ENCODE peak calls at places on chromosomes 13 and 19, in nine cellular contexts. N, Q, R, X, Y, W, D, L and H are unnamed samples.

GRCh38 chr19:3668331-3669133 is 31.7 kb downstream of the PIP5K1C start:
- DNase-seq in N (peak), Q (no peak), R (no peak), X (no peak), Y (no peak), W (peak), D (no peak), L (no peak), H (no peak)

GRCh38 chr13:50156722-50157121 is 141.5 kb downstream of the KCNRG start:
- DNase-seq in N (no peak), Q (no peak), R (no peak), X (no peak), Y (no peak), W (no peak), D (no peak), L (peak), H (no peak)

GRCh38 chr13:92097337-92097903 is 699.0 kb downstream of the GPC5 start:
- DNase-seq in N (no peak), Q (no peak), R (no peak), X (no peak), Y (no peak), W (no peak), D (no peak), L (no peak), H (no peak)

GRCh38 chr19:49581007-49581508 is at the start of gene PRRG2:
- DNase-seq in N (no peak), Q (no peak), R (peak), X (no peak), Y (peak), W (no peak), D (peak), L (no peak), H (peak)

GRCh38 chr19:50384685-50385535 is 763 bp downstream of the POLD1 start:
- DNase-seq in N (peak), Q (no peak), R (no peak), X (no peak), Y (no peak), W (no peak), D (no peak), L (no peak), H (no peak)

GRCh38 chr13:26951581-26952177 is 191.1 kb upstream of the GPR12 start:
- DNase-seq in N (no peak), Q (no peak), R (peak), X (no peak), Y (no peak), W (no peak), D (peak), L (no peak), H (no peak)

GRCh38 chr13:112525306-112525945 is 62.5 kb downstream of the TUBGCP3 start:
- DNase-seq in N (peak), Q (no peak), R (no peak), X (no peak), Y (no peak), W (no peak), D (no peak), L (no peak), H (no peak)

GRCh38 chr13:97858161-97858560 is 95.3 kb upstream of the IPO5 start:
- DNase-seq in N (no peak), Q (no peak), R (no peak), X (no peak), Y (no peak), W (no peak), D (no peak), L (no peak), H (no peak)

GRCh38 chr13:73602295-73602694 is 531.9 kb downstream of the KLF12 start:
- DNase-seq in N (peak), Q (no peak), R (no peak), X (no peak), Y (no peak), W (no peak), D (no peak), L (no peak), H (no peak)

DNA sequence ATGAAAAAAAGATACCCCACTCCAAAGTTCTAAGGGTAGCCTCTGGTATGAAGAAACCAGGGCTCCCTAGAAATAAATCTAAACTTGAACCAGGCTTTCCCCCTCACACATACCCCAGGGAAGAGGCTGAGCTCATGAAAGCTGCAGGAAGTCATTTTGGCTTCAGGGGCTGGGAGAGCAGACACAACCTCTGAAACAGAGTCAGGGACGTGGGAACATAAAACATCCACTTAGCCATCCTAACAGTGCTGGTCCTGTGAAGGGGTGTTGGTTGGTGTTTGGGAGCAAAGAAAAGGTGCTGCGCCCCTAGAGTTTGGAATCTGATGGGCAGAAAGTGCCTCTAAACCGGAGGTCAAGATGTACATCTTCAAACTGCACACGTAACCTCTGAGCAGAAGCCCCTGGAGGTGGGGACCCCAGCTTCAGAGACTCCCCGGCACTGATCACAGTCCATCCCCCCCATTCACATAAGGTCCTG is 15.8 kb downstream of the RAB3D start:
- DNase-seq in N (no peak), Q (no peak), R (no peak), X (no peak), Y (no peak), W (no peak), D (no peak), L (no peak), H (no peak)
- TF ChIP-seq CTCF in N (no peak), Q (no peak), R (no peak), X (no peak), Y (no peak), W (no peak), D (no peak), L (no peak), H (no peak)

GRCh38 chr13:99501135-99501951 is at the start of gene TM9SF2:
- DNase-seq in N (peak), Q (peak), R (peak), X (peak), Y (peak), W (peak), D (peak), L (peak), H (peak)
- TF ChIP-seq POLR2A in N (no peak), Q (peak), R (no peak), X (peak), Y (peak), W (peak), D (peak), L (peak), H (peak)

DNA sequence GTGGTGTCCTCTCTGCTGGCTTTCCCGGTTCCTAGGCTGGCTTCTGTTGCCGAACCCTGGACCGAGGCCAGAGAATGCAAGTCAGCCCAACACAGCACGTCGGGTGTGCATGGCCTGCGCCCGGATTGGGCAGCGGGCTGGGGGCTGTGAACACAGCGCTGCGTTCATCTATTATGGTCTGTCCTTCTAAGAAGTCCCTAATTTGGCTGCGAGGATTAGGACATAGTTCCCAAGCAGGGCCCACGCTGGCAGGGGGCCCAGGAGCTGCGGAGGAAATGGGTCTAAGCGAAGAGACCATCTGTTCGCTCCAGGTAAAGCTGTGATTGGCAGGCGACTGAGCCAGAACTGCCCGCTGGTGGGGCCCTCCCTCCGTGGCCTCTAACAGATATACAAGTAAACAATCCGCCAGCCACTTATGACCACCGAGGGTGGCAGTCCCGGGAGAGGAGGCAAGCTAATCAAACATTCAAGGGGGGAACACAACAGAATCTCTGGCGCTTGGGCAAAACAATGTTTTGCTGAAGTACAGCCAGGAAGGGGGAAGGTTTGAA is 6.0 kb downstream of the SYCE2 start:
- DNase-seq in N (peak), Q (peak), R (peak), X (no peak), Y (peak), W (peak), D (peak), L (peak), H (peak)
- H3K27ac ChIP-seq in N (no peak), Q (peak), R (peak), X (peak), Y (no peak), W (peak), D (peak), L (peak), H (peak)

GRCh38 chr13:27977476-27978300 is 8.6 kb upstream of the CDX2 start:
- DNase-seq in N (no peak), Q (no peak), R (no peak), X (no peak), Y (no peak), W (no peak), D (no peak), L (no peak), H (no peak)
- TF ChIP-seq CTCF in N (no peak), Q (no peak), R (no peak), X (no peak), Y (no peak), W (no peak), D (no peak), L (no peak), H (no peak)

DNA sequence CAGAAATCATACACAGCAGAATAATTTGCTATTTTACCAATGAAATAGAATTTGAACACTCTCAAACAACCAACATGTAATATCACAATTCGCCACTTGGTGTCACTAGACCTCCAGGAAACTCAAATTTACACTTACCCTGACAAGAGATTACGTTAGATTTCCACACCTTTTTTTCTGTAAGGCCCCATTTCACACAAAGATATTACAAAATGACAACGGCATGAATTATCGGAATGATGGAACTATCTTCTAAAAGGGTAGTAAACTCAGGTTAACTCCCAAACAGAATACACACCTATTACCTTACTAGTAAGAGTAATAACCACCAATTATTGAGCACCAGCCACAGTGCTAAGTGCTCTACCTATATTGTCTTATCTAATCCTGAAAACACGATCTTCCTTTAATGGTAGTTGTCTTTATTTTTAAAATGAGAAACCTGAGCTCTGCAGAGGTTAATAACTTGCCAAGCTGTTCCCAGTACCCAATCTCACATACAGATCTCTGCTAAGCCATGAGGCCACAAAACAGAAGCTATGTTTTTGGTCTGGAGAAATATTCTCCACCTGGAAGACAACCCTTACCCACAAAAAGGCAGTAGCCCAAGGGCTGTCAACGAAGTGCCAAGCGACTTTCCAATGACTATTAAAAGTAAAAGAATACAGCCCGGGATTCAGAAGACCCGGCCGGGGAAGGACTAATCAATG is 152.4 kb downstream of the DCLK1 start:
- DNase-seq in N (peak), Q (no peak), R (no peak), X (no peak), Y (peak), W (peak), D (peak), L (peak), H (peak)
- TF ChIP-seq POLR2A in N (no peak), Q (no peak), R (no peak), X (no peak), Y (no peak), W (no peak), D (no peak), L (no peak), H (no peak)

GRCh38 chr19:802888-803561 is 5.8 kb downstream of the PTBP1 start:
- DNase-seq in N (no peak), Q (no peak), R (no peak), X (no peak), Y (peak), W (no peak), D (no peak), L (no peak), H (no peak)

GRCh38 chr19:802497-802887 is 5.2 kb downstream of the PTBP1 start:
- DNase-seq in N (no peak), Q (no peak), R (no peak), X (no peak), Y (no peak), W (no peak), D (no peak), L (no peak), H (no peak)

GRCh38 chr19:800360-801029 is 3.2 kb downstream of the PTBP1 start:
- DNase-seq in N (no peak), Q (peak), R (peak), X (no peak), Y (peak), W (peak), D (peak), L (no peak), H (peak)

GRCh38 chr19:801030-801860 is 4.0 kb downstream of the PTBP1 start:
- DNase-seq in N (no peak), Q (no peak), R (peak), X (no peak), Y (peak), W (peak), D (peak), L (no peak), H (no peak)

DNA sequence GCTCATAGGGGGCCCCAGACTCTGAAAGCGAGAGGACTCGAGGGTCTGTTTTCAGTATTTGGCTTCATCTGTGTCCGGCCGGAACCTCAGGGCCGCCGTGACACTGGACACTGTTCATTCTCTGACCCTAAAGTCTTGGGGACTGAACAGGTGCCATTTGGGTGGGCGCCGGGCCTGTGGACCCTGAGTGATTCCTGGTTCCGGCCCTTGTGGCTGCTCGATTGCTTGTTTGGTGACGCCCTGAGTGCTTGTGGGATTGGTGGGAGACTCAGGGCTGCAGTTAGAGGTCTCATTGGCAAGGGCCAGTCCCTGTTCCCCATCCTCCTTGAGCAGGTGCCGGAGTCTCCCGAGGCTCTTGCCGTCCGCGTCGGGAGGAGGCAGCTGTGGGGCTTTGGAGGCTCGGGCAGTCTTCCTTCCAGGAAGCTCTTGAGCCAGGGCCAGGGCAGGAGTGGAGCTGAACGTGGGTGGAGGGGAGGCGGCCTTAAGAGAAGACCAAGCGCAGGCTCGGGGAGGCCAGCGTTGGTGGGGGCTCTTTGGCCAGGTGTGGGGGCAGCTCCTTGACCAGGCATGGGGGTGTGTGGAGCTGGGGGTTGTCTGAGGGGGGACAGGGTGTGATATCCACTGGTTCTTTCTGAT is 4.7 kb downstream of the PTBP1 start:
- DNase-seq in N (peak), Q (no peak), R (peak), X (no peak), Y (peak), W (no peak), D (no peak), L (no peak), H (peak)
- H3K27ac ChIP-seq in N (no peak), Q (peak), R (peak), X (peak), Y (peak), W (no peak), D (no peak), L (peak), H (peak)

GRCh38 chr13:72295173-72295572 is 428.2 kb upstream of the DACH1 start:
- DNase-seq in N (no peak), Q (no peak), R (no peak), X (no peak), Y (no peak), W (no peak), D (no peak), L (no peak), H (no peak)

GRCh38 chr13:72296246-72296645 is 429.2 kb upstream of the DACH1 start:
- DNase-seq in N (no peak), Q (no peak), R (no peak), X (no peak), Y (no peak), W (no peak), D (no peak), L (no peak), H (no peak)

GRCh38 chr13:72293206-72293605 is 426.2 kb upstream of the DACH1 start:
- DNase-seq in N (no peak), Q (no peak), R (no peak), X (no peak), Y (no peak), W (no peak), D (no peak), L (no peak), H (no peak)

DNA sequence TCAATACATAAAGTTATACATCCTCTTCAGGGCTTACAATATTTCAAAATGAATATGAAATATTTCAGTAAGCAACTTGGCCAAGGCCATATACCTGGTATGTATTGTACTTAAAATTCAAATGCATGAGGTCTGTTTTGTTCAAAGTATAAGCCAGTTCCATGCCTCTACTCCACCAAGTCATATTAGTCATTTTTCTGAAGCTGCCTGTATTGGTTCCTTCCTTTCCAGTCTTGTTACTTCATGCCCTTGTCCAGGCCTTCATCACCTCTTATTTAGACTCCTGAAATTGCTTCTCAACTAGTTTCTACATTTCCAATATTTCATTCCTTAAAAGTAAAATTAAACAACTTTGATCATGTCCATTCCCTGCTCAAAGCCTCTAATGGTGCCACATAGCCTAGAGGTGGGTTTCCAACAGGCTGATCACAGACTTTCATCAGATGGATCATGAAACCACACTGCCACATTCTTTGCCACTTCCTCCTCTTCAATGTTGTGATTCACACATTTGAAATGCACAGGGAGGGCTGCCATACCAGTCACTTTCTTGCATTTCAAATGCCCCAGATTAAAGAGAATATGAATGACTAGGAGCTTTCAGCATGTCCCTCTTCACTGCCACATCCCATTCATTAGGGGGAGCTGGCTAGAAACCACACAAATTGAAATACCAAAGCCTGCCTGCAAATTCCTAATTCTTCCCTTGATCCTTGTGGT is 424.1 kb upstream of the DACH1 start:
- DNase-seq in N (no peak), Q (no peak), R (no peak), X (no peak), Y (no peak), W (no peak), D (no peak), L (no peak), H (no peak)
- TF ChIP-seq CTCF in N (no peak), Q (no peak), R (no peak), X (no peak), Y (no peak), W (no peak), D (no peak), L (no peak), H (no peak)